ENCODE peak calls at places on chromosomes 7 and 10, in six cellular contexts. V, G, N, W, J and D are unnamed samples.
A peak's percentile ranks its signal among the peaks of the same experiment; 100 is the strongest.

GRCh38 chr7:112748381-112748780 is 41.8 kb downstream of the TMEM168 start:
- DNase-seq in V (no peak), G (no peak), N (no peak), W (no peak), J (no peak), D (no peak)

GRCh38 chr10:20406607-20407188 is 490.4 kb downstream of the NEBL start:
- DNase-seq in V (no peak), G (no peak), N (no peak), W (no peak), J (no peak), D (no peak)

GRCh38 chr7:99013266-99014112 is 130.4 kb downstream of the SMURF1 start:
- DNase-seq in V (no peak), G (no peak), N (no peak), W (no peak), J (no peak), D (no peak)

GRCh38 chr7:128112018-128112780 is 81.0 kb upstream of the LRRC4 start:
- DNase-seq in V (no peak), G (no peak), N (no peak), W (no peak), J (no peak), D (peak; percentile 81)

GRCh38 chr10:1189166-1190051 is 133.2 kb downstream of the WDR37 start:
- DNase-seq in V (no peak), G (no peak), N (no peak), W (no peak), J (no peak), D (no peak)

GRCh38 chr7:132485136-132485535 is 91.1 kb downstream of the PLXNA4 start:
- DNase-seq in V (no peak), G (no peak), N (peak; percentile 33), W (no peak), J (no peak), D (no peak)

GRCh38 chr7:98869374-98870070 is at the start of gene TMEM130:
- DNase-seq in V (no peak), G (no peak), N (no peak), W (no peak), J (no peak), D (no peak)

GRCh38 chr10:86283466-86284287 is 82.9 kb downstream of the GRID1 start:
- DNase-seq in V (no peak), G (no peak), N (no peak), W (no peak), J (no peak), D (no peak)

GRCh38 chr10:92678196-92678595 is 11.6 kb upstream of the HHEX start:
- DNase-seq in V (no peak), G (no peak), N (no peak), W (no peak), J (no peak), D (peak; percentile 49)

GRCh38 chr7:12719141-12719919 is 31.9 kb downstream of the ARL4A start:
- DNase-seq in V (no peak), G (peak; percentile 71), N (peak; percentile 74), W (peak; percentile 42), J (no peak), D (peak; percentile 84)

GRCh38 chr7:50202052-50202555 is 102.4 kb upstream of the IKZF1 start:
- DNase-seq in V (no peak), G (no peak), N (no peak), W (peak; percentile 35), J (peak; percentile 76), D (no peak)

GRCh38 chr10:128069351-128070051 is 56.7 kb downstream of the MKI67 start:
- DNase-seq in V (no peak), G (peak; percentile 70), N (peak; percentile 68), W (peak; percentile 54), J (peak; percentile 42), D (peak; percentile 87)

GRCh38 chr7:151632750-151633515 is 113.2 kb upstream of the RHEB start:
- DNase-seq in V (peak; percentile 77), G (no peak), N (peak; percentile 34), W (peak; percentile 48), J (no peak), D (peak; percentile 93)

GRCh38 chr7:154509192-154509591 is 457.0 kb downstream of the DPP6 start:
- DNase-seq in V (no peak), G (no peak), N (no peak), W (no peak), J (no peak), D (no peak)

GRCh38 chr10:38118072-38118807 is 24.1 kb downstream of the ZNF37A start:
- DNase-seq in V (no peak), G (peak; percentile 64), N (peak; percentile 11), W (no peak), J (no peak), D (peak; percentile 9)

GRCh38 chr7:30028749-30029635 is 780 bp downstream of the PLEKHA8 start:
- DNase-seq in V (no peak), G (peak; percentile 39), N (peak; percentile 75), W (peak; percentile 56), J (peak; percentile 71), D (peak; percentile 72)
- TF ChIP-seq CTCF in V (no peak), G (no peak), N (no peak), W (no peak), J (no peak), D (no peak)

GRCh38 chr10:110147961-110148360 is 59.4 kb upstream of the MXI1 start:
- DNase-seq in V (no peak), G (no peak), N (no peak), W (no peak), J (no peak), D (peak; percentile 82)
- TF ChIP-seq MYC in V (no peak), G (no peak), N (no peak), W (no peak), J (no peak), D (peak; percentile 22)

GRCh38 chr10:11677480-11677879 is 64.7 kb upstream of the ECHDC3 start:
- DNase-seq in V (no peak), G (no peak), N (no peak), W (no peak), J (no peak), D (no peak)

GRCh38 chr10:11670311-11670825 is 58.9 kb upstream of the USP6NL start:
- DNase-seq in V (no peak), G (no peak), N (no peak), W (no peak), J (no peak), D (no peak)

GRCh38 chr10:11678074-11678793 is 63.9 kb upstream of the ECHDC3 start:
- DNase-seq in V (peak; percentile 98), G (no peak), N (no peak), W (no peak), J (peak; percentile 30), D (peak; percentile 2)

GRCh38 chr10:11672836-11673235 is 61.4 kb upstream of the USP6NL start:
- DNase-seq in V (no peak), G (no peak), N (no peak), W (no peak), J (no peak), D (no peak)

DNA sequence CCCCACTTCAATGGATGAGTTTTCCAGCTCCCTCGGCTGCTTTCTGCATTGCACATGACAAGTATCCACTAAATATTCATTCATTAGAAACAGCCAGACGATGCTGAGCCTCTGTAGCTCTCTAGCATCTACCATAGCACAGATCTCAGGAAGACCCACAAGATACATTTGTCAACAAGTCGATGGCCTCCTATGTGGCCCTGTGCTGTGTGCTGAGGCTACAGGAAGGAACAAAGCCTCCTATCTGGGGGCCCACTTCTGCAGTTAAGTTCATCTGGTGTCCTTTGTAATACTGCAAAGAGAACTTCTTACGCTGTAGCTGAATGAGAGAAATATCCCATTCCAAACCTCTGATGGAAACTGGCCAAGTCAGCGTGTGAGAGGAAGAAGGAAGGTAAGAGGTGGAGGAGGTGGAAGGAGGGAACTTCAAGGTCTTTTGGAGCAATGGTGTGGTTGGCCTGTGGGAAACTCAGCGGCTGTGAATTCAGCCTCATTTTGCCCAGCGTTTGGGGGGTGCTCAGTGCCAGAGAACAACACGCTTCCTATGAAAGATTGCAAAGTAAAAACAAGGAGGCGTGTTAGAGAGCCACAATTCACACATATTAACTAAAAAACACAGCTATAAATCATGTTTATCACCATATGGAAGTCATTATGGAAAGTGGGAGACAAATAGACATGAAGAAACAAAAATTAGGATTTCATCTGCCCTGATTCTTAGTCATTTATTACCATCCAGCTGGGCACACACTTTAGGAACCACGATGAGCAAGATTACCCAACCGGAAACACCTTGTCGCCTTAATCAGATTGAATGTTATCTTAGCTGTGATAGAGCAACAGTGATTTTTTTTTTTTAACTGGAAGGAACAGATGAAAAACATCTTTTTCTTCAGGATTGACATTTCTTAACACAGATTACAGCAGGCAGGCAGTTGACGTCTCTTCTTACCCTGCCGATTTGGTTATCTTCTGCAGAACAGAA is 62.2 kb upstream of the USP6NL start:
- DNase-seq in V (no peak), G (no peak), N (peak; percentile 94), W (no peak), J (no peak), D (peak; percentile 43)
- H3K4me3 ChIP-seq in V (peak overlapping the region; percentile 29), G (no peak overlapping the region), N (no peak overlapping the region), W (no peak overlapping the region), J (no peak overlapping the region), D (no peak overlapping the region)

GRCh38 chr10:121590772-121591171 is 7.5 kb downstream of the FGFR2 start:
- DNase-seq in V (no peak), G (no peak), N (no peak), W (no peak), J (no peak), D (no peak)

GRCh38 chr10:121593676-121594075 is 4.6 kb downstream of the FGFR2 start:
- DNase-seq in V (no peak), G (no peak), N (no peak), W (no peak), J (no peak), D (no peak)

GRCh38 chr10:121593267-121593666 is 5.0 kb downstream of the FGFR2 start:
- DNase-seq in V (no peak), G (no peak), N (no peak), W (no peak), J (no peak), D (no peak)

GRCh38 chr10:121591186-121591585 is 7.1 kb downstream of the FGFR2 start:
- DNase-seq in V (no peak), G (no peak), N (no peak), W (no peak), J (no peak), D (no peak)

GRCh38 chr10:121592155-121592890 is 5.9 kb downstream of the FGFR2 start:
- DNase-seq in V (no peak), G (no peak), N (no peak), W (no peak), J (no peak), D (no peak)
- TF ChIP-seq CTCF in V (no peak), G (no peak), N (no peak), W (no peak), J (no peak), D (no peak)

DNA sequence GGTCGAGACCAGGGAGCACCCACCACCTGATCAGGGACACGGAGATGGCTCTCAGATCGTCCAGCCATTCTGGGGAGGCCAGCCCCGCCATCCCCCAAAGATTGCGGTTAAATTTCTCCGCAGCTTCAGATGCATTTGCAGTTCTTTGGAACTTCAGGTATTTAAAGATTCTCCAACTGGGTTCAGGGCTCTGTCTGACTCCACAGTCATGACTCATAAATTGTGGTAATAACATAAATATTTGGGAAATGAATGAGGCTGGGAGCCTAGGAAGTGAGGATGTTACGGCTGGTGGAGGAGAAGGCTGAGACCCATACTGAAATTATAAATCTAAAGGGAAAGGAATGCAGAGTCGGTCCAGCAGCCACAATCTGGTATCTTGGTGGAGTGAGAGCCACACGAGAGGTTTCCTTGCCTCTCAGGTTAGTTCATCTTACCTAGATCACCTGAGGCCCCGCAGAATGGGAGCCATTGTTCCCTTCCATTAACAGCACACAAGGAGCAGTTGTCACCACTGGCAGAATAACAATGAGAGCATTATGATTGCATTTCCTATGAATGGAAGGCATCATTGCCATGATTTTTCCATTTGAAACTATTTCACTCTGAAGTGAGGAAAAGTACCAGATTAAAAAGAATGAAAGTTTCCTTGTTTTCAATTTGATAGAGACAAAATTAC is 26.7 kb upstream of the DNAJB6 start:
- DNase-seq in V (no peak), G (peak; percentile 63), N (peak; percentile 28), W (no peak), J (peak; percentile 74), D (no peak)
- TF ChIP-seq MYC in V (no peak), G (no peak), N (no peak), W (no peak), J (no peak), D (no peak)

GRCh38 chr7:6398943-6399342 is 48.8 kb downstream of the DAGLB start:
- DNase-seq in V (no peak), G (no peak), N (no peak), W (no peak), J (no peak), D (no peak)
- H3K4me3 ChIP-seq in V (no peak overlapping the region), G (no peak overlapping the region), N (no peak overlapping the region), W (no peak overlapping the region), J (no peak overlapping the region), D (no peak overlapping the region)